ENCODE peak calls at places on chromosomes 5 and 9, in nine cellular contexts. K is stimulated activated CD4-positive, alpha-beta T cell treated with anti-CD3 and anti-CD28 coated beads, TNF-alpha, amount 100 ng/mL, for 4 hours; J is activated T-helper 9 cell treated with anti-CD3 and anti-CD28 coated beads, Interleukin-2, amount 50 U/mL, for 16 hours; Q is hypothalamus; C is LoVo; Y is B cell; L is smooth muscle cell of the brain vasculature; P is activated CD4-positive, alpha-beta T cell treated with anti-CD3 and anti-CD28 coated beads, Interleukin-2, amount 50 U/mL, for 24 hours; N is SW480. M is an unnamed sample.

GRCh38 chr5:150640311-150641005 is at the start of gene SYNPO:
- DNase-seq in K (no peak), J (no peak), Q (no peak), C (no peak), Y (no peak), L (no peak), P (no peak), N (peak), M (no peak)

GRCh38 chr9:7536310-7536939 is 263.2 kb downstream of the DMAC1 start:
- DNase-seq in K (no peak), J (no peak), Q (no peak), C (peak), Y (peak), L (peak), P (peak), N (peak), M (peak)

GRCh38 chr9:16413509-16414016 is 456.9 kb downstream of the BNC2 start:
- DNase-seq in K (no peak), J (no peak), Q (no peak), C (no peak), Y (no peak), L (no peak), P (no peak), N (peak), M (no peak)

GRCh38 chr5:135930029-135930948 is 24.5 kb downstream of the LECT2 start:
- DNase-seq in K (no peak), J (no peak), Q (no peak), C (no peak), Y (no peak), L (no peak), P (no peak), N (no peak), M (no peak)

GRCh38 chr9:126108240-126108639 is 218.4 kb upstream of the MVB12B start:
- DNase-seq in K (no peak), J (no peak), Q (no peak), C (peak), Y (no peak), L (no peak), P (no peak), N (peak), M (no peak)

GRCh38 chr9:28031521-28032177 is 458.4 kb upstream of the C9orf72 start:
- DNase-seq in K (no peak), J (no peak), Q (no peak), C (no peak), Y (no peak), L (no peak), P (no peak), N (no peak), M (no peak)

GRCh38 chr9:36345103-36345846 is 54.8 kb downstream of the RNF38 start:
- DNase-seq in K (no peak), J (no peak), Q (no peak), C (no peak), Y (no peak), L (no peak), P (no peak), N (no peak), M (no peak)

GRCh38 chr5:352639-353598 is 31.4 kb downstream of the AHRR start:
- DNase-seq in K (no peak), J (no peak), Q (no peak), C (no peak), Y (no peak), L (no peak), P (no peak), N (no peak), M (no peak)

GRCh38 chr9:128921881-128922763 is 1.3 kb downstream of the PHYHD1 start:
- DNase-seq in K (no peak), J (no peak), Q (peak), C (no peak), Y (peak), L (no peak), P (no peak), N (no peak), M (no peak)

GRCh38 chr9:6552738-6553121 is 92.8 kb downstream of the GLDC start:
- DNase-seq in K (no peak), J (no peak), Q (no peak), C (no peak), Y (no peak), L (no peak), P (no peak), N (no peak), M (no peak)

GRCh38 chr9:106467113-106467846 is 395.7 kb upstream of the ZNF462 start:
- DNase-seq in K (no peak), J (no peak), Q (no peak), C (no peak), Y (no peak), L (no peak), P (no peak), N (no peak), M (peak)

M was measured in Jurkat, Clone E6-1.